ENCODE peak calls at places on chromosomes 1 and 21, in four cellular contexts. O is fibroblast of lung, U is fibroblast of villous mesenchyme, T is K562. A is an unnamed sample.

GRCh38 chr1:44637590-44638411 is 36.5 kb downstream of the TMEM53 start:
- DNase-seq in O (no peak), T (peak), U (no peak), A (no peak)

GRCh38 chr1:162905759-162906158 is 44.8 kb upstream of the CCDC190 start:
- DNase-seq in T (no peak), U (peak), O (peak), A (no peak)

GRCh38 chr1:41455479-41456271 is 28.8 kb downstream of the EDN2 start:
- DNase-seq in T (no peak), U (no peak), O (peak), A (no peak)

GRCh38 chr1:215794151-215794550 is 227.0 kb downstream of the KCTD3 start:
- DNase-seq in O (no peak), U (no peak), T (no peak), A (no peak)

GRCh38 chr1:226403522-226404034 is 4.3 kb downstream of the PARP1 start:
- DNase-seq in O (peak), T (peak), U (peak), A (peak)

GRCh38 chr21:42670884-42671283 is 17.5 kb downstream of the PDE9A start:
- DNase-seq in T (no peak), U (peak), O (no peak), A (no peak)

GRCh38 chr1:54016343-54017282 is 1.4 kb downstream of the LDLRAD1 start:
- DNase-seq in T (no peak), O (no peak), U (peak), A (no peak)

GRCh38 chr1:246104927-246105326 is 402.2 kb downstream of the SMYD3 start:
- DNase-seq in U (no peak), O (peak), T (peak), A (no peak)

GRCh38 chr1:220233927-220234326 is 38.3 kb downstream of the RAB3GAP2 start:
- DNase-seq in T (no peak), U (no peak), O (no peak), A (no peak)

GRCh38 chr1:236141447-236142357 is 637 bp upstream of the GPR137B start:
- DNase-seq in U (peak), T (no peak), O (peak), A (peak)

GRCh38 chr1:202750761-202751160 is 40.5 kb upstream of the SYT2 start:
- DNase-seq in T (no peak), O (no peak), U (no peak), A (no peak)
- TF ChIP-seq CTCF in T (no peak), O (no peak), U (no peak), A (no peak)

GRCh38 chr1:68198752-68199151 is 33.6 kb downstream of the WLS start:
- DNase-seq in U (no peak), O (peak), T (no peak), A (no peak)
- TF ChIP-seq CTCF in U (no peak), O (no peak), T (no peak), A (no peak)

DNA sequence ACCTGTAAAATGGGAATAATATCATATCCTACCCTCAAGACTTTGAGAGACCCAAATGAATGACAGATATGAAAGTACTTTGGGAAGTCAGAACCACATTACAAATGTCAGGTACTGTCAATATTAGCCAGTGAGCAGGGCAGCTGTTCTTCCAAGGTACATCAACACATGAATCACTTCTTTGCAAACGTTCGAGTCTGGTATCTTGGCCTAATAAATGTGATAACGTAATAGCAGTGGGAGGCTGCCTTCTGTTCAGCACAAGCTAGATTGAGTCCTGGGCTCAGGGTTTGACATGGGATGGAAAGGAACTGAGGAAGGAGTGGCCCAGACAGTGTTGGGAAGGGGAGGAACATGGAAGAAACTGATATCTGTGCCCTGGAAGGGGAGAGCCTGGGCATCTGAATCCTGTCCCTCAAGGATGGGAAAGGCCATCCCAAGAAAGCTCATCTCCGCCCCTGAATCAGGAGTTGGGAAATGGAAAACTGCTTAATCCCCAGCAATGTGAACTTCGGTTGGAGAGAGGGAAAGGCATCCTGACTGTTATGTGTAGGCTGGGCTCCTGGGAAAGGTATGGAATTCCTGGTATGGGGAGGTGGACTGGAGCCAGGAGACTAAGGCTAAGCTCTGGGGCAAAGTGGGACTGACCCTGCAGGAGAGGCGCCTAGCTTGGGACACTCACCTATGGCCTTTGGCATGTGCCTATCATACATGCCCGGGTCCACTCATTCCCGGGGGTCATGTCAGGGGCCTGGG is 14.3 kb downstream of the KCNC4 start:
- DNase-seq in U (no peak), T (no peak), O (no peak), A (no peak)
- TF ChIP-seq CTCF in U (no peak), T (no peak), O (no peak), A (no peak)

GRCh38 chr1:241608379-241609033 is 31.7 kb downstream of the CHML start:
- DNase-seq in T (no peak), O (peak), U (peak), A (no peak)

GRCh38 chr1:241607497-241607896 is 32.7 kb downstream of the CHML start:
- DNase-seq in O (no peak), T (no peak), U (no peak), A (no peak)

GRCh38 chr1:241603626-241604337 is 36.4 kb downstream of the CHML start:
- DNase-seq in U (peak), T (no peak), O (peak), A (no peak)

GRCh38 chr1:241606544-241606943 is 33.6 kb downstream of the CHML start:
- DNase-seq in U (peak), T (no peak), O (peak), A (no peak)

GRCh38 chr1:241605146-241605805 is 34.9 kb downstream of the CHML start:
- DNase-seq in T (no peak), U (peak), O (no peak), A (no peak)
- TF ChIP-seq CTCF in T (peak), U (peak), O (no peak), A (no peak)

GRCh38 chr1:153832293-153832692 is 57.1 kb downstream of the SLC27A3 start:
- DNase-seq in U (no peak), O (no peak), T (no peak), A (no peak)

GRCh38 chr1:153833171-153833570 is 58.0 kb downstream of the SLC27A3 start:
- DNase-seq in O (no peak), T (no peak), U (no peak), A (no peak)

DNA sequence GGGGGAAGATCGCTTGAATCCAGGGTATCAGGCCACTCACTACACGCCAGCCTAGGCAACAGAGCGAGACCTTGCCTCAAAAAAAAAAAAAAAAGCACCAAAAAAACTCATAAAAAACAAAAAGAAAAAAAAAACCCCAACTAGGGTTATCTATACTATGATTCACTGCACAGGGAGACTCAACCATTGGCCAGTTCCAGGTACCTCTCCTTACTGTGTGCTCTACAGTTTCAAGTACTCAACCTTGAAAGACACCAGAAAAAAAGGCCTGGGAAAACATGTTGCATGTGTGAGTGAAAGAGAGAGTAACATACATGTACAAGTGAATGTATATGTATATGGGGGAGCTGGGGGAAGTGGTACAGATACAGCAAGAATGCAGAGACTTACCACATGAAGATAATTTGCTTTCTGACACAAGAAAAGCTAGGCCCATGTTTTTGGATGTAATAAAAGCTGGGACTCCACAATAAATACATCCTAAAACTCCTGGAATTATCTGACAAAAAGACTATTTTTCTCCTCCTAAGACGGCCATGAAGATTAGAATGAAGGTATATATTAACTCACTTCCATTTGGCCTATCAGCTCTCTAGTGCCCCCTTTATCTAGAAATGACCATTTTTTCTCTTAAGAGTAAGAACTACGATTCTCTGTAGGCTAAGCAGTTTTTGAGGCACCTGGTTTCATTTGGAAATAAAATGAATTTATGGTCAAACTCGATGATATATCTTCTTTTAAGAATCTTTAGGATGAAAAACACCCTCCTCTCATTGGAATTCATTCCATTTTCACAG is 52.2 kb downstream of the SLC27A3 start:
- DNase-seq in O (no peak), U (no peak), T (no peak), A (no peak)
- TF ChIP-seq CTCF in O (no peak), U (no peak), T (no peak), A (no peak)

DNA sequence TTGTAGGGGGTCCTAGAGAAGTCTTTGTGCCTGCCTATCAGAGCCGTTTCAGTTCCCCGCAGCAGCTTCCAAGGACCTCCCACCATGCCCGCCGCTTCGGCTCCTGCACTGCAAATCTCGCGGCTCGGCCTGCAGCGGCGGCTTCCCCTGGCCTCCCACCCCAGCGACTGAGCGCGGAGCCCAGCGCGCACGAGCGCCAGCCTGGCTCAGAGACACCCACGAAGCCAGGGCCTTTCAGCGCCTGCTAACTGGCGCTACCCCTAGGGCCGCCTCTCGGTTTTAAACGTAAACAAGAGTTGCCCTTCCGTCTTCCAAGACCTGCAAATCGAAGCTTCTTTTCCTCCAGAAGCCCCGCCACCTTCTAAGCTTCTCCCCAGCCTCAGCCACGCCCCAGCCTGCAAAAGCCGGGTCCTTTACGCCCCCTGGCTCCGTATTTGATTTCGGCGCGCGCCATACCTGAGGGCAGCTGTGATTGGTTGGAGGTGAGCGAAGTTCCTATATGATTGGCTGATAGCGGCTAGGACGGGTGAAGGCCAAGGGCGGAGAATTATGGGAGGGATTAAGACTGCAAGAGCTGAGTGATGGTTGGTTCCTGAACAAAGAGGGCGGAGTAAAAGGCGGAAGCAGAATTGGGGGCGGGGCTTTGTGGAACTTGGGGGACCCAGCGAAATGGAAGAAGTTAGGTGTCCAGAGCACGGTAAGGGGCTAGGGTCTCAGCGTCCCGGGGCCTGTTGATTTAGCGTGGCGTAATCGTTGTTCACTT is at the start of gene TTF2:
- DNase-seq in U (peak), T (peak), O (peak), A (peak)
- TF ChIP-seq CTCF in U (peak), T (peak), O (no peak), A (no peak)

A was measured in GM10248.